ENCODE peak calls at places on chromosomes 5 and 9, in eight cellular contexts. W, A, P, U, O, D, R and N are unnamed samples.

GRCh38 chr5:44875661-44876250 is 67.0 kb downstream of the MRPS30 start:
- DNase-seq in P (no peak), O (peak; percentile 98), W (no peak), R (no peak), A (no peak), D (no peak), U (peak; percentile 46), N (peak; percentile 78)

GRCh38 chr9:105299190-105299854 is 54.9 kb downstream of the SLC44A1 start:
- DNase-seq in P (no peak), D (no peak), W (no peak), U (peak; percentile 93), R (no peak), A (no peak), O (peak; percentile 96), N (peak; percentile 73)

GRCh38 chr5:77850536-77851228 is 74.5 kb upstream of the TBCA start:
- DNase-seq in D (no peak), U (no peak), P (no peak), A (no peak), R (no peak), O (no peak), W (no peak), N (no peak)

GRCh38 chr5:80825780-80826460 is 134.2 kb upstream of the RASGRF2 start:
- DNase-seq in A (no peak), D (no peak), W (no peak), P (no peak), R (no peak), U (peak; percentile 25), O (no peak), N (peak; percentile 31)

GRCh38 chr5:172901788-172902496 is 57.3 kb upstream of the RPL26L1 start:
- DNase-seq in A (no peak), D (no peak), R (no peak), P (no peak), O (no peak), U (no peak), W (no peak), N (no peak)

GRCh38 chr5:134101686-134102439 is 12.6 kb upstream of the TCF7 start:
- DNase-seq in R (peak; percentile 69), W (peak; percentile 46), A (peak; percentile 66), U (peak; percentile 73), O (peak; percentile 38), P (no peak), D (no peak), N (peak; percentile 39)

GRCh38 chr5:135553688-135554462 is 18.1 kb upstream of the NEUROG1 start:
- DNase-seq in A (no peak), U (no peak), D (no peak), R (no peak), P (peak; percentile 58), O (peak; percentile 34), W (no peak), N (peak; percentile 3)

GRCh38 chr5:146647656-146648199 is 131.7 kb upstream of the GPR151 start:
- DNase-seq in D (no peak), W (no peak), P (no peak), A (no peak), U (no peak), O (no peak), R (no peak), N (no peak)

GRCh38 chr5:168097852-168098251 is 193.6 kb upstream of the WWC1 start:
- DNase-seq in W (no peak), R (no peak), O (no peak), D (no peak), U (no peak), A (no peak), P (no peak), N (no peak)

GRCh38 chr9:126491256-126491879 is 122.4 kb upstream of the LMX1B start:
- DNase-seq in O (peak; percentile 78), U (peak; percentile 80), R (no peak), P (peak; percentile 53), D (no peak), W (peak; percentile 55), A (peak; percentile 36), N (peak; percentile 47)

GRCh38 chr9:136086213-136086881 is 8.7 kb downstream of the NACC2 start:
- DNase-seq in U (no peak), D (no peak), W (peak; percentile 9), O (no peak), A (no peak), P (peak; percentile 79), R (peak; percentile 49), N (no peak)

GRCh38 chr5:72467987-72468386 is 39.2 kb downstream of the ZNF366 start:
- DNase-seq in O (no peak), P (no peak), R (no peak), W (no peak), A (no peak), D (no peak), U (peak; percentile 70), N (peak; percentile 87)

GRCh38 chr5:150599281-150599680 is 41.2 kb upstream of the SYNPO start:
- DNase-seq in P (no peak), U (no peak), R (no peak), W (no peak), O (no peak), A (no peak), D (no peak), N (no peak)

GRCh38 chr9:100058699-100059579 is 39.9 kb downstream of the ERP44 start:
- DNase-seq in P (no peak), A (no peak), R (no peak), D (no peak), U (no peak), W (no peak), O (no peak), N (no peak)